ENCODE peak calls at places on chromosomes 7 and 10, in five cellular contexts. A is astrocyte, W is kidney epithelial cell, D is GM12864, L is keratinocyte. P is an unnamed sample.

GRCh38 chr7:68564741-68565140 is 1033.5 kb upstream of the AUTS2 start:
- DNase-seq in W (no peak), L (no peak), D (no peak), A (peak; percentile 49), P (no peak)

GRCh38 chr7:3892167-3892566 is 591.1 kb downstream of the SDK1 start:
- DNase-seq in L (no peak), D (no peak), W (no peak), A (no peak), P (no peak)

GRCh38 chr10:71921319-71922027 is 42.7 kb upstream of the CHST3 start:
- DNase-seq in D (no peak), A (no peak), L (no peak), W (no peak), P (no peak)

GRCh38 chr10:46245381-46245900 is 41.4 kb upstream of the ANTXRL start:
- DNase-seq in W (no peak), A (no peak), L (no peak), D (no peak), P (no peak)

GRCh38 chr7:27551803-27552202 is 110.9 kb downstream of the HIBADH start:
- DNase-seq in L (no peak), A (no peak), D (no peak), W (no peak), P (no peak)

GRCh38 chr10:133329401-133330202 is 7.1 kb downstream of the CALY start:
- DNase-seq in L (peak; percentile 36), A (peak; percentile 79), W (no peak), D (peak; percentile 43), P (peak; percentile 74)

GRCh38 chr7:104943502-104944343 is 70.3 kb upstream of the KMT2E start:
- DNase-seq in A (peak; percentile 90), W (peak; percentile 60), L (no peak), D (peak; percentile 67), P (no peak)

GRCh38 chr10:102669206-102670064 is 25.2 kb downstream of the TRIM8 start:
- DNase-seq in D (no peak), L (no peak), A (peak; percentile 30), W (no peak), P (no peak)

GRCh38 chr7:1698221-1698620 is 28.1 kb downstream of the ELFN1 start:
- DNase-seq in D (no peak), W (no peak), A (no peak), L (no peak), P (no peak)

GRCh38 chr10:8130973-8131911 is 76.8 kb downstream of the GATA3 start:
- DNase-seq in L (peak; percentile 69), W (peak; percentile 54), A (peak; percentile 82), D (peak; percentile 68), P (no peak)

GRCh38 chr10:126199221-126199998 is 188.9 kb downstream of the ADAM12 start:
- DNase-seq in D (no peak), L (no peak), A (peak; percentile 100), W (no peak), P (peak; percentile 95)

GRCh38 chr10:132961-133898 is 2.0 kb upstream of the ZMYND11 start:
- DNase-seq in D (no peak), W (peak; percentile 54), L (peak; percentile 26), A (peak; percentile 89), P (no peak)

GRCh38 chr10:128373071-128373749 is 247.0 kb upstream of the MKI67 start:
- DNase-seq in L (no peak), D (peak; percentile 16), W (no peak), A (no peak), P (no peak)

GRCh38 chr7:24392774-24393173 is 108.8 kb downstream of the NPY start:
- DNase-seq in W (no peak), D (no peak), A (no peak), L (no peak), P (no peak)

GRCh38 chr7:101677421-101678137 is 48.5 kb upstream of the MYL10 start:
- DNase-seq in L (no peak), W (no peak), D (no peak), A (peak; percentile 37), P (no peak)

GRCh38 chr7:93949468-93949867 is 27.9 kb downstream of the GNG11 start:
- DNase-seq in W (peak; percentile 26), D (no peak), L (no peak), A (peak; percentile 90), P (peak; percentile 36)

GRCh38 chr10:127215882-127216281 is 19.5 kb upstream of the INSYN2A start:
- DNase-seq in W (no peak), A (no peak), D (no peak), L (no peak), P (no peak)

GRCh38 chr10:1737222-1738061 is at the start of gene ADARB2:
- DNase-seq in W (peak; percentile 29), A (no peak), D (peak; percentile 34), L (no peak), P (no peak)

GRCh38 chr7:134297489-134297888 is 19.2 kb downstream of the SLC35B4 start:
- DNase-seq in W (no peak), L (no peak), A (no peak), D (no peak), P (no peak)

GRCh38 chr10:81303656-81304055 is 571.3 kb upstream of the NRG3 start:
- DNase-seq in D (no peak), L (no peak), A (no peak), W (no peak), P (no peak)

DNA sequence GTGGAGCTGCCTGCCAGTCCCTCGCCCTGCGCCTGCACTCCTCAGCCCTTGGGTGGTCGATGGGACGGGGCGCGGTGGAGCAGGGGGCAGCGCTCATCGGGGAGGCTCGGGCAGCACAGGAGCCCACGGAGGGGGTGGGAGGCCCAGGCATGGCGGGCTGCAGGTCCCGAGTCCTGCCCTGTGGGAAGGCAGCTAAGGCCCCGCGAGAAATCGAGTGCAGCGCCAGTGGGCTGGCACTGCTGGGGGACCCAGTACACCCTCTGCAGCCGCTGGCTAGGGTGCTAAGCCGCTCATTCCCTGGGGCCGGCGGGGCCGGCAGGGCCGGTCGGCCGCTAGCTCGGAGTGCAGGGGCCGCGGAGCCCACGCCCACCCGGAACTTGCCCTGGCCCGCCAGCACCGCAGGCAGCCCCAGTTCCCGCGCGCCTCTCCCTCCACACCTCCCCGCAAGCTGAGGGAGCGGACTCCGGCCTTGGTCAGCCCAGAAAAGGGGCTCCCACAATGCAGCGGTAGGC is 565.9 kb upstream of the NRG3 start:
- DNase-seq in A (no peak), D (no peak), W (no peak), L (no peak), P (no peak)
- TF ChIP-seq CTCF in A (no peak), D (no peak), W (no peak), L (no peak), P (no peak)

DNA sequence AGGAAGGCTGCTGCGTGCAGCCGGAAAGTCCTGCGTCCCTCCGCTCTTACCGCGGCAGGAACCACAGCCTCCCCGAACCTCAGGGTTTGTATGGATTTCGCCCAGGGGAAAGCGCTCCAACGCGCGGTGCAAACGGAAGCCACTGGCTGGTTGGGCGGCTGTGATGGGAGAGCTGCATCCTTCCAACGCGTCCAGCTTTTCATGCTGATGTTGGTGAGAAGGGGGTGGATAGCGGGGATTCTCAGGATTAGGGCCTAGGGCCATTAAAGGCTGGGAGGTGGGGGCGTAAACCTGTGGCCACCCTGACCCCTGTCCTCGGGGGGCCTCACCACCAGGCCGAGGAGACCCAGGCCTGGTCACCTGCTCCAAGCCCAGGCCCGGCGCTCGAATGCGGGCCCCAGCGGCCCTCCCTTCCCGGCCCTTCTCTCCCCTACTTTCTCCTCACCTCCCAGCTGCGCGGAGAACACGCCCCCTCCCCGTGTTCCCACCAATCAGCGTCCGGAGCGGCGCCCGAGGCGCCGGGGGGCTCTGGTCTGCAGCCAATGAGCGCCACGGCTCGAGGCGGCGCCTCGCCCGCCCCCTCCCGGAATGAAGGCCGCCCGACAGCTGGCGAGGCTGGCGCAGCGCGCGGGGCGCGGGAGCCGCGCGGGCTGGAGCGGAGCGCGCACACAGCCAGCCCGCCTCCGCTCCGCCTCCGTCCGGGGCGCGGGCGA is 458 bp upstream of the NANOS1 start:
- DNase-seq in L (no peak), A (peak; percentile 65), D (peak; percentile 49), W (no peak), P (peak; percentile 44)
- H3K4me3 ChIP-seq in L (peak overlapping the region; percentile 9), A (peak overlapping the region; percentile 23), D (peak overlapping the region; percentile 31), W (peak overlapping the region; percentile 3), P (peak overlapping the region; percentile 54)

DNA sequence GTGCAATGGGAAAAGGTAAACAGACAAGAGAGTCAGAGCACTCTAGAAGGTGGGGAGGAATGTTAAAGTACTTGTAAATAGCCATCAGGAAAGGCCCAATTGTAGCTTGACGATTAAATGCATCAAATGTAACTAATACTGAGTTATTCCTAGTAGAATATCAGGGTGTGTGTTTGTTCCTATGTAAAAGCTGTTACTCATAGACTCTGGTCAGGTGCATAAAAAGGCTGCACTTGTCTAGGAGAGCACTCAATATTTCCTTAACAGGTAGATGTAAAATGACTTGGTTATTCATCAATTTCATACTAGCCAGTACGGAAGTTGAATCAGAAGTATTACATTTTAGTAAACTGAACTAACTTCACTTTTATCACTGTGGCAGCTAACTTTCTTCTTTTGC is 179.7 kb upstream of the AGR3 start:
- DNase-seq in D (no peak), W (no peak), A (no peak), L (no peak), P (no peak)
- TF ChIP-seq CTCF in D (no peak), W (no peak), A (no peak), L (no peak), P (no peak)

GRCh38 chr7:157687158-157687557 is 350.4 kb downstream of the DNAJB6 start:
- DNase-seq in L (no peak), W (no peak), A (no peak), D (no peak), P (no peak)
- H3K4me3 ChIP-seq in L (no peak overlapping the region), W (no peak overlapping the region), A (no peak overlapping the region), D (no peak overlapping the region), P (no peak overlapping the region)

DNA sequence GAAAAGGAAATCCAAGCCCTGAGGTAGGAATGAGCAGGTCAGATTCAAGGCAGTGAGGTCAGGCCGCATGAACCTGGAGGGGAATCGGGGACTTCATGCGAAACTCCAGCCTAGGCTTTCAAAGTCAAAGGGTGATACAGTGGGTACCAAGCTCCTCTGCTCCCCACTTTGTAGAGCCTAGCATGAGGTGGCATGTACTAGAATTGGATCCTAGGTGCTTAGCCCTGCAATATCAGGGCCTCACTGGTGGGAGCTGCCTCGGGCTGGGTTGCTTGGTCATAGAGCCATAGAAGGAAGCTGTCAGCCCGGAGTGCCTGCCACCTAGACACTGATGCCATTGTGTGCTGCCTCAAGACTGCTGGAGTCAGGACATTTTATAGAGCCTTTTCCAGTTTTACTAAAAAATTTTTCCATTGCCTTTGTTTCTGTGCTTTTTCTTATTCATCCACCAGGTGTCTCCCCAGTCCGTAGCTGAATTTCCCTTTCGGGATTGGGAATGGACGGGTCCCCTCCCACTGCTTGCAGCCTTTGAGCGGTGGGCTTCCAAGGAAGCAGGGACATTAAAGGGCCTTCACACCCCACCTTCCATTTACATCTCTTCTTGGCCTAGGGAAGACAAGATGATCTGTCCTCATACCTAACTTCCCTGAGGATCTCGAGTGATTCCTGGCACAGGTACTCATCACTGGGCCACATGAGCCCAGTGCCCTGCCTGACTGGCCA is 5.5 kb upstream of the LZTS2 start:
- DNase-seq in D (no peak), A (no peak), W (no peak), L (no peak), P (no peak)
- TF ChIP-seq CTCF in D (peak; percentile 34), A (peak; percentile 59), W (peak; percentile 64), L (peak; percentile 44), P (peak; percentile 75)